ENCODE peak calls at places on chromosomes 2 and 18, in four cellular contexts. R is GM12878, V is SK-N-SH, C is Karpas-422. G is an unnamed sample.

GRCh38 chr2:200455958-200456421 is 53.9 kb downstream of the KCTD18 start:
- DNase-seq in R (peak), V (no peak), C (no peak), G (no peak)

GRCh38 chr2:39660612-39661196 is 5.0 kb upstream of the TMEM178A start:
- DNase-seq in R (no peak), V (no peak), C (no peak), G (no peak)

GRCh38 chr2:215527738-215528137 is 91.9 kb upstream of the FN1 start:
- DNase-seq in R (no peak), V (no peak), C (no peak), G (no peak)

GRCh38 chr2:12326449-12327190 is 390.1 kb upstream of the TRIB2 start:
- DNase-seq in R (no peak), V (no peak), C (peak), G (peak)

GRCh38 chr18:36752929-36753865 is 75.6 kb downstream of the TPGS2 start:
- DNase-seq in R (no peak), V (no peak), C (no peak), G (no peak)

GRCh38 chr2:172248381-172249173 is 145.9 kb upstream of the DLX2 start:
- DNase-seq in R (no peak), V (no peak), C (no peak), G (peak)

GRCh38 chr2:230358305-230358704 is 31.3 kb downstream of the SP140L start:
- DNase-seq in R (no peak), V (no peak), C (no peak), G (no peak)

GRCh38 chr2:119023534-119023933 is 81.5 kb downstream of the MARCO start:
- DNase-seq in R (no peak), V (no peak), C (no peak), G (no peak)

GRCh38 chr2:214169736-214170135 is 241.1 kb upstream of the VWC2L start:
- DNase-seq in R (no peak), V (no peak), C (no peak), G (no peak)

GRCh38 chr2:145543155-145543554 is 1023.2 kb upstream of the ZEB2 start:
- DNase-seq in R (no peak), V (no peak), C (no peak), G (no peak)

GRCh38 chr18:24491882-24492281 is 31.4 kb downstream of the HRH4 start:
- DNase-seq in R (peak), V (no peak), C (peak), G (no peak)

GRCh38 chr2:67165141-67165990 is 231.8 kb upstream of the ETAA1 start:
- DNase-seq in R (no peak), V (no peak), C (no peak), G (no peak)

GRCh38 chr2:236340251-236340650 is 76.0 kb upstream of the ASB18 start:
- DNase-seq in R (no peak), V (no peak), C (no peak), G (no peak)

GRCh38 chr2:39065616-39066015 is 55.2 kb downstream of the SOS1 start:
- DNase-seq in R (no peak), V (no peak), C (no peak), G (no peak)

GRCh38 chr2:2909086-2910035 is 468.3 kb downstream of the EIPR1 start:
- DNase-seq in R (no peak), V (no peak), C (no peak), G (no peak)

GRCh38 chr2:138201326-138201725 is 237.1 kb downstream of the HNMT start:
- DNase-seq in R (no peak), V (no peak), C (no peak), G (no peak)

GRCh38 chr2:227010433-227010832 is 153.6 kb downstream of the COL4A4 start:
- DNase-seq in R (no peak), V (no peak), C (no peak), G (no peak)

GRCh38 chr2:98514096-98514639 is 69.5 kb downstream of the INPP4A start:
- DNase-seq in R (no peak), V (no peak), C (no peak), G (peak)

GRCh38 chr2:157331696-157332095 is 6.1 kb upstream of the ERMN start:
- DNase-seq in R (no peak), V (no peak), C (no peak), G (no peak)

GRCh38 chr2:65666156-65666725 is 233.8 kb upstream of the SPRED2 start:
- DNase-seq in R (peak), V (no peak), C (no peak), G (no peak)

GRCh38 chr2:1929962-1930361 is 185.6 kb upstream of the PXDN start:
- DNase-seq in R (no peak), V (no peak), C (no peak), G (no peak)

GRCh38 chr2:192151848-192152247 is 42.9 kb downstream of the TMEFF2 start:
- DNase-seq in R (no peak), V (no peak), C (no peak), G (no peak)

GRCh38 chr18:79552696-79553095 is 126.9 kb upstream of the CTDP1 start:
- DNase-seq in R (no peak), V (no peak), C (no peak), G (peak)

GRCh38 chr2:222745836-222746559 is 74.5 kb downstream of the MOGAT1 start:
- DNase-seq in R (no peak), V (no peak), C (no peak), G (no peak)

GRCh38 chr2:28399289-28399688 is 6.6 kb downstream of the FOSL2 start:
- DNase-seq in R (no peak), V (no peak), C (no peak), G (no peak)

GRCh38 chr2:28401411-28401810 is 8.8 kb downstream of the FOSL2 start:
- DNase-seq in R (no peak), V (no peak), C (no peak), G (no peak)

GRCh38 chr2:28399946-28400345 is 7.3 kb downstream of the FOSL2 start:
- DNase-seq in R (no peak), V (no peak), C (no peak), G (no peak)

GRCh38 chr2:28400921-28401320 is 8.3 kb downstream of the FOSL2 start:
- DNase-seq in R (no peak), V (no peak), C (no peak), G (no peak)

GRCh38 chr2:28400434-28400833 is 7.8 kb downstream of the FOSL2 start:
- DNase-seq in R (no peak), V (no peak), C (no peak), G (no peak)
- H3K4me3 ChIP-seq in R (no peak), V (no peak), C (no peak), G (no peak)

GRCh38 chr18:50284226-50284885 is 3.0 kb upstream of the MBD1 start:
- DNase-seq in R (no peak), V (no peak), C (no peak), G (no peak)

GRCh38 chr18:50281972-50282520 is 723 bp upstream of the MBD1 start:
- DNase-seq in R (no peak), V (no peak), C (no peak), G (no peak)

GRCh38 chr18:50283469-50284209 is 2.3 kb upstream of the MBD1 start:
- DNase-seq in R (no peak), V (no peak), C (no peak), G (no peak)

GRCh38 chr18:50281295-50281971 is at the start of gene MBD1:
- DNase-seq in R (peak), V (peak), C (peak), G (peak)

GRCh38 chr18:50282521-50283335 is 1.4 kb upstream of the MBD1 start:
- DNase-seq in R (no peak), V (no peak), C (no peak), G (no peak)
- H3K9ac ChIP-seq in R (no peak), V (no peak), C (no peak), G (no peak)

GRCh38 chr2:56713161-56713676 is 529.4 kb downstream of the CCDC85A start:
- DNase-seq in R (no peak), V (no peak), C (no peak), G (no peak)
- H3K4me3 ChIP-seq in R (no peak), V (peak), C (no peak), G (no peak)

GRCh38 chr2:29108225-29108624 is 7.0 kb upstream of the CLIP4 start:
- DNase-seq in R (no peak), V (no peak), C (no peak), G (no peak)
- H3K9ac ChIP-seq in R (no peak), V (peak), C (no peak), G (no peak)

GRCh38 chr18:67514901-67515540 is 1.5 kb downstream of the DSEL start:
- DNase-seq in R (no peak), V (no peak), C (no peak), G (no peak)

GRCh38 chr18:67515987-67516431 is 511 bp downstream of the DSEL start:
- DNase-seq in R (no peak), V (peak), C (no peak), G (peak)

GRCh38 chr18:67516432-67517223 is at the start of gene DSEL:
- DNase-seq in R (peak), V (peak), C (no peak), G (peak)

GRCh38 chr18:67513285-67513684 is 3.2 kb downstream of the DSEL start:
- DNase-seq in R (no peak), V (no peak), C (no peak), G (no peak)

GRCh38 chr18:67514465-67514864 is 2.1 kb downstream of the DSEL start:
- DNase-seq in R (no peak), V (peak), C (no peak), G (no peak)
- H3K4me3 ChIP-seq in R (no peak), V (peak), C (no peak), G (peak)

DNA sequence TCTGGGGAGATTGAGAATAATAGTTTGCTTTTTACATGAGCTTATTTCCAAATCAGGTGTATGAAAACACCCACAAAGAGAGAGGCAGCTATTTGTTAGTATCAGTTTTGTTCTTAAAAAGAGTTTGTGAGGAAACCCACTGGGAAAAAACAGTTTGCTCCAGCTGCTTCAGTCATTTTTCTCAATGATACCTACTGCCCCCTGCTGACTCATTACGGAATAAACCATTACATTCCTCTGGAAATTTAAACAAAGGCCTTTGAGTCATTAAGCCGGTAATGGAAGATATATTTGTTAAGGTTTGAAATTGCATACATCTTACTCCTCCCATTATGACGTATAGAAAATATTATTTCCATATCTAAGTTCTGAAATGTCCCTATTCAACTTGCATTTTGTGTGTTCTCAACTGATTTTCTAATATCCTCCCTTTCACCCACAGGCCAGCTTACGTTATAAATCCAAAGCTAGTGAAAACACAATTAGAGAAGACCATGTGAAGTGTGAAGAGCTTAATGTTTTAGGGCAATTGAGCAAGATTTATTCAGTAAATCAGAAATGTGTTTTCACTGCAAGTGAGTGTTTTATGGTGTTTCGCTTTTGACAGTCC is 761.6 kb downstream of the DSC3 start:
- DNase-seq in R (no peak), V (peak), C (peak), G (peak)
- H3K9ac ChIP-seq in R (no peak), V (no peak), C (no peak), G (no peak)

DNA sequence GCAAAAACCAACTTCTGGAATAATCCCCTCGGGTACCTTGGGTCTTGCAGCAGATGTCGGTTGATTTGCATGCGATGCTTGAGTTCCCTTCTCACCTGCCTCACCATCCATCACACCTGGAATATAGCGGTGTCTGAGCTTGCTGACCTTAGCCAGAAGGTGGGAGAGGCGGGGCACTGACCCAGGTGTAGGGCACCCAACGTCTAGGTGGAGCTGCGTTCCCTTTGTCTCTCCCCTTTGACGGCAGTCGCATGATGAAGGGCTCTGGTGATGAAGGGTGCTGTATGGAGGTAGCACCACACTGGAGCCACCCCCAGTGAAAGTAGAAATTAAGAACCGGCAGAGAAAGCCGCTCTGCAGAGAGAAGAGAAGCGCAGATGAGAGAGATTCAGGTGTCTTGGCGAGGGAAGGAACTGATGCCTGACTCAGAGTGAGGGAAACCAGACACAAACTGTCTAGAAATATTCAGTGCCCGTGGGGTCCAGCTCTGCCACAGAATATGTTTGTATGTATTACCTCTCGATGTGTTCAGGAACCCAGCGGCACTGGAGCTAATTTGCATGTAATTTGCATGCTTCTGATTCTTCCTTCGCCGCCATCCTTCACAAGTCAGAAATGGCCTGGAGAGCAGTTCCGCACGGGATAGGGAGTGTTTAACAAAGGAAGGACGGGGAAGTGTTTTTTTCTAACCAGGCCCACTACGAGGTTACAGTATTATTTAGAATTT is 19.4 kb upstream of the MBP start:
- DNase-seq in R (no peak), V (no peak), C (peak), G (no peak)
- H3K4me3 ChIP-seq in R (peak), V (no peak), C (peak), G (no peak)

DNA sequence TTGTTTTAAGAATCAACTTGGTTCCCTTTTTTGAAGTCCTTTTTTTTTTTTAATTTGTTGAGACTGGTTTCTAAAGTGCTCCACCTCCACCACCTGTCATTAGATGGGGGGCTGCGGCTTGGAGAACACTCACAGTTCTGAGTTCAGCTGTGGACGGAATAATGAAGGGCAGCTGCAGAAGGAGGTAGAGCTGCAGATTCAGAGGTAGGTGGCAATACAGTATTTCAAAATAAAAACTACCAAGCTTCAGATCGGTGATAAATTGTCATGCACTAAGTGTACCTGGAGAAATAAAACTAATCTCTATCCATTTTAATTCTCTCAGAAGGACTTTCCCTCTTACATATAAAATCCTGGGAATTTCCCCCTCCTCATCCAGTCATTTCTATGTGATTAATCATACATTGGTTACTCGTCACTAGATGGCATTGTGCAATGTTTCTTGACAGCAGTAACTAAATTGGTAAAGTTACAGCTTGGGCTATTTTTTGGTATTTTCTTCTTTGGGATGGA is 81.1 kb upstream of the SLC39A10 start:
- DNase-seq in R (no peak), V (peak), C (peak), G (no peak)
- H3K9ac ChIP-seq in R (no peak), V (peak), C (peak), G (no peak)

G was measured in endodermal cell.